ENCODE peak calls at places on chromosomes 12 and 14, in nine cellular contexts. O is Right ventricle myocardium superior; Q is H9; F is EL; U is activated naive CD8-positive, alpha-beta T cell treated with anti-CD3 and anti-CD28 coated beads, Interleukin-2, amount 10 ng/mL, durations not matched to agents 7 days and 5 days; Z is A549; S is type B pancreatic cell; M is hypothalamus; L is upper lobe of right lung. A is an unnamed sample.

GRCh38 chr12:16588812-16589211 is 17.1 kb downstream of the LMO3 start:
- DNase-seq in S (no peak), F (no peak), M (no peak), O (no peak), L (no peak), U (no peak), Q (no peak), Z (no peak), A (peak; percentile 5)

GRCh38 chr12:99386907-99387306 is 260.6 kb upstream of the GARIN6 start:
- DNase-seq in U (no peak), Q (no peak), S (no peak), Z (peak; percentile 13), O (no peak), F (peak; percentile 42), L (no peak), M (no peak), A (no peak)

GRCh38 chr12:100668939-100669536 is 95.6 kb downstream of the GAS2L3 start:
- DNase-seq in O (peak; percentile 75), S (peak; percentile 79), U (peak; percentile 62), M (peak; percentile 50), Z (peak; percentile 79), L (peak; percentile 88), Q (peak; percentile 89), F (peak; percentile 72), A (peak; percentile 50)

GRCh38 chr12:125091401-125091800 is 26.2 kb downstream of the AACS start:
- DNase-seq in O (no peak), Z (no peak), F (no peak), U (no peak), Q (no peak), L (no peak), S (no peak), M (no peak), A (no peak)

GRCh38 chr14:23056956-23057756 is at the start of gene CDH24:
- DNase-seq in Q (peak; percentile 65), S (peak; percentile 82), U (peak; percentile 81), Z (peak; percentile 64), O (peak; percentile 77), M (no peak), F (peak; percentile 81), L (peak; percentile 85), A (peak; percentile 26)

GRCh38 chr12:884746-885414 is 64.6 kb downstream of the RAD52 start:
- DNase-seq in Q (no peak), S (no peak), F (no peak), M (no peak), U (no peak), L (no peak), Z (no peak), O (no peak), A (no peak)

GRCh38 chr12:537772-538171 is 78.0 kb downstream of the B4GALNT3 start:
- DNase-seq in U (no peak), M (no peak), O (no peak), F (no peak), S (no peak), Q (no peak), L (no peak), Z (no peak), A (no peak)

GRCh38 chr12:6788972-6789905 is at the start of gene CD4:
- DNase-seq in F (no peak), Q (peak; percentile 60), Z (no peak), M (peak; percentile 17), O (peak; percentile 87), U (no peak), S (no peak), L (peak; percentile 78), A (no peak)